ENCODE peak calls at places on chromosome 9, in six cellular contexts. H is endothelial cell of umbilical vein, L is A549, A is HepG2, B is GM12878, C is K562. J is an unnamed sample.

GRCh38 chr9:92652461-92652860 is 17.5 kb downstream of the IPPK start:
- DNase-seq in H (no peak), L (no peak), A (no peak), B (no peak), C (no peak), J (peak; percentile 16)

GRCh38 chr9:121305269-121305994 is 37.5 kb downstream of the GSN start:
- DNase-seq in H (no peak), L (no peak), A (no peak), B (no peak), C (no peak), J (no peak)

GRCh38 chr9:69078581-69078980 is 43.0 kb downstream of the FXN start:
- DNase-seq in H (no peak), L (no peak), A (no peak), B (no peak), C (no peak), J (no peak)

GRCh38 chr9:6955251-6955921 is 197.6 kb downstream of the KDM4C start:
- DNase-seq in H (peak; percentile 83), L (no peak), A (peak; percentile 95), B (no peak), C (no peak), J (no peak)

GRCh38 chr9:85392270-85392669 is 349.5 kb downstream of the AGTPBP1 start:
- DNase-seq in H (no peak), L (no peak), A (no peak), B (no peak), C (no peak), J (no peak)

GRCh38 chr9:122236681-122237080 is 7.9 kb upstream of the LHX6 start:
- DNase-seq in H (no peak), L (no peak), A (no peak), B (no peak), C (no peak), J (no peak)

GRCh38 chr9:93260290-93261066 is 76.5 kb downstream of the WNK2 start:
- DNase-seq in H (no peak), L (no peak), A (no peak), B (no peak), C (no peak), J (no peak)

GRCh38 chr9:123065191-123065590 is 31.7 kb downstream of the GPR21 start:
- DNase-seq in H (no peak), L (no peak), A (no peak), B (no peak), C (no peak), J (no peak)

GRCh38 chr9:38022995-38023394 is 46.0 kb downstream of the SHB start:
- DNase-seq in H (no peak), L (no peak), A (no peak), B (no peak), C (no peak), J (no peak)

GRCh38 chr9:92728831-92729734 is 35.5 kb downstream of the BICD2 start:
- DNase-seq in H (no peak), L (no peak), A (peak; percentile 16), B (no peak), C (no peak), J (peak; percentile 21)

GRCh38 chr9:124480621-124480981 is 26.6 kb downstream of the NR5A1 start:
- DNase-seq in H (peak; percentile 14), L (peak; percentile 53), A (peak; percentile 34), B (no peak), C (peak; percentile 72), J (peak; percentile 66)

GRCh38 chr9:69395718-69396117 is 70.7 kb downstream of the ENTREP1 start:
- DNase-seq in H (no peak), L (no peak), A (no peak), B (no peak), C (no peak), J (no peak)

GRCh38 chr9:3498691-3499090 is 27.1 kb downstream of the RFX3 start:
- DNase-seq in H (no peak), L (no peak), A (no peak), B (no peak), C (no peak), J (no peak)

GRCh38 chr9:111610149-111610548 is 10.7 kb upstream of the PTGR1 start:
- DNase-seq in H (no peak), L (no peak), A (no peak), B (no peak), C (no peak), J (no peak)

GRCh38 chr9:22044583-22044982 is 35.5 kb upstream of the CDKN2B start:
- DNase-seq in H (peak; percentile 87), L (no peak), A (no peak), B (no peak), C (no peak), J (no peak)

GRCh38 chr9:34428325-34428958 is 29.9 kb downstream of the FAM219A start:
- DNase-seq in H (peak; percentile 82), L (no peak), A (peak; percentile 39), B (no peak), C (no peak), J (no peak)

GRCh38 chr9:113395000-113395861 is 5.9 kb downstream of the ALAD start:
- DNase-seq in H (no peak), L (no peak), A (peak; percentile 87), B (no peak), C (no peak), J (no peak)

GRCh38 chr9:69898714-69899209 is 78.1 kb downstream of the CFAP95 start:
- DNase-seq in H (peak; percentile 95), L (peak; percentile 59), A (peak; percentile 64), B (no peak), C (no peak), J (no peak)

GRCh38 chr9:127168756-127169506 is 46.5 kb upstream of the ANGPTL2 start:
- DNase-seq in H (no peak), L (no peak), A (no peak), B (no peak), C (peak; percentile 79), J (no peak)

GRCh38 chr9:116737137-116737546 is 50.0 kb downstream of the TRIM32 start:
- DNase-seq in H (peak; percentile 46), L (peak; percentile 79), A (peak; percentile 66), B (peak; percentile 1), C (peak; percentile 83), J (peak; percentile 69)

GRCh38 chr9:3743901-3744413 is 218.2 kb upstream of the RFX3 start:
- DNase-seq in H (no peak), L (no peak), A (no peak), B (no peak), C (no peak), J (no peak)

GRCh38 chr9:117247271-117247670 is 167.6 kb downstream of the ASTN2 start:
- DNase-seq in H (no peak), L (peak; percentile 9), A (peak; percentile 2), B (no peak), C (no peak), J (peak; percentile 10)

GRCh38 chr9:126453156-126453963 is 126.7 kb downstream of the MVB12B start:
- DNase-seq in H (no peak), L (no peak), A (no peak), B (no peak), C (no peak), J (no peak)

GRCh38 chr9:7354704-7355103 is 444.9 kb downstream of the DMAC1 start:
- DNase-seq in H (no peak), L (no peak), A (no peak), B (no peak), C (no peak), J (no peak)

GRCh38 chr9:16335788-16336580 is 534.5 kb downstream of the BNC2 start:
- DNase-seq in H (peak; percentile 82), L (peak; percentile 97), A (no peak), B (no peak), C (no peak), J (peak; percentile 65)

GRCh38 chr9:14348241-14349140 is 34.5 kb upstream of the NFIB start:
- DNase-seq in H (peak; percentile 52), L (no peak), A (no peak), B (no peak), C (no peak), J (no peak)
- TF ChIP-seq MYC in H (no peak), L (no peak), A (no peak), B (no peak), C (no peak), J (no peak)

DNA sequence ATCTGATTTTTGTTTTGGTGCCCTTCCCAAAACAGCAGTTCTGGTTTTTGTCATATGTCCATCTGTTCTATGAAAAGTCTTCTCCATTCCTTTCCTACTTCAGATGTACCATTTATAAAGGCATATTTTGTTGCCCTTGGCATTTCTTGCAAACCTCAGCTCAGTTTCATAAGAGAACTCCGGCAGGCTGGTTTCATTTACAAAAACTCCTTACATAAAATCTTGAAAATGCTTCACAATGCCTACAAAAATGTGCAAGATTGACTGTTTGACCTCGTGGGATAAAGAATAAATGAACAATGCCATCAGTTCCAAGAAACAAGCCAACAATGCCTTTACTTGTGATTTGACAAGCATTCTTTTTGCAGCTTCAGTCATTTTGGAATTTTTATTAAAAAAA is 39.1 kb upstream of the CTNNAL1 start:
- DNase-seq in H (no peak), L (no peak), A (no peak), B (no peak), C (no peak), J (no peak)
- TF ChIP-seq MYC in H (no peak), L (no peak), A (no peak), B (no peak), C (no peak), J (no peak)

DNA sequence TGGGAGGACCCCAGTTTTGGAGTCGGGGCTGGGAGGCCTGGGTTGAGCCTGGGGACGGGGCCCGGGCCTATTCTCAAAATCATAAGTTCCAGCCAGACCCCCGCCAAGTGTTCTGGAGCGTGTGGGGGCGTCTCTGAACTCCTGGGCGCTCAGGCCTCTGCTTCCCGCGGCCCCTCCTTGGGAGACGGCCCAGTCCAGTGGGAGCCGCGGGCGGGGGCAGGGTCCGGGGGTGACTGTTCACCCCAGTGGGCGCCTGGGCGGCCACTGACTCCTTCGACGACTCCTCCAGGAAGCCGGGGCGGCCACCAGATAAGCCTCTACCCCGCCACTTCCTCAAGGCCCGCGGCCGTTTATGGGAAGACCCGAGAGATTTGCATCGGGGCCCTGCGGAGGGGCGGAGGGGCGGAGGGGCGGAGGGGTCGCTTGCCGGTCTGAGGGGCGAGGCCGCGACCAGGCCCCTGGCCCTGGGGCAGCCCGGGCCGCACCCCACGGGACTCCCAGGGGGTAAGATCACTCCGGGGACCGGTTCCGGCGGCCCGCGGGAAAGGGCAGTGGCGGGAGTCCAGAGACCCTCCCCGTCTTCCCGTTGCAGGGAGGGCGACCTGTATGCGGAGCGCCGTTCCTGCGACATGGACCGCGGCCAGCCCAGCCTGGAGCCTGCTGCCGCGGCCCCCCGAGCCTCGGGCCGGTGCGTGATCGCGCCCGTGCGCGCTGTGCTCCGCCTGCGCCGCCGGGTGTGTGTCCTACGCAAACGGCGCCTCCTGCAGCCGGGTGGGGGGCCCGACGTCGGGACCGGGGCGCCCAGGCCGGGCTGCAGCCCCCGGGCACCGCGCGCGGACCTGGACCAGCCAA is 761 bp downstream of the TOR4A start:
- DNase-seq in H (no peak), L (no peak), A (no peak), B (no peak), C (peak; percentile 72), J (peak; percentile 77)
- TF ChIP-seq MYC in H (no peak), L (no peak), A (no peak), B (no peak), C (no peak), J (no peak)

GRCh38 chr9:96667363-96667728 is 12.2 kb upstream of the PRXL2C start:
- DNase-seq in H (no peak), L (no peak), A (no peak), B (no peak), C (no peak), J (no peak)

GRCh38 chr9:96665789-96666188 is 10.7 kb upstream of the PRXL2C start:
- DNase-seq in H (no peak), L (no peak), A (no peak), B (no peak), C (no peak), J (no peak)

GRCh38 chr9:96660693-96661248 is 5.7 kb upstream of the PRXL2C start:
- DNase-seq in H (no peak), L (no peak), A (peak; percentile 87), B (peak; percentile 11), C (no peak), J (no peak)

GRCh38 chr9:96661711-96662110 is 6.6 kb upstream of the PRXL2C start:
- DNase-seq in H (no peak), L (no peak), A (no peak), B (no peak), C (no peak), J (no peak)

GRCh38 chr9:96663506-96664120 is 8.5 kb upstream of the PRXL2C start:
- DNase-seq in H (no peak), L (no peak), A (no peak), B (no peak), C (no peak), J (no peak)
- TF ChIP-seq MYC in H (no peak), L (no peak), A (no peak), B (no peak), C (no peak), J (no peak)